ENCODE peak calls at places on chromosomes 12 and 14, in seven cellular contexts. L is stimulated activated naive CD4-positive, alpha-beta T cell; P is GM12865; J is breast epithelium; R is HEK293T; V is body of pancreas; Q is stimulated activated CD4-positive, alpha-beta T cell treated with anti-CD3 and anti-CD28 coated beads, Interleukin-4, amount 100 ng/mL, for 48 hours. N is an unnamed sample.

GRCh38 chr14:20306079-20306423 is 300 bp upstream of the TTC5 start:
- DNase-seq in V (no peak), J (no peak), P (no peak), Q (no peak), L (no peak), R (no peak), N (no peak)

GRCh38 chr12:19110541-19110940 is 19.0 kb upstream of the PLEKHA5 start:
- DNase-seq in V (no peak), R (no peak), Q (no peak), L (no peak), J (no peak), P (no peak), N (no peak)

GRCh38 chr14:79275367-79275655 is 936.0 kb downstream of the DIO2 start:
- DNase-seq in Q (no peak), J (no peak), V (no peak), P (no peak), R (no peak), L (no peak), N (no peak)

GRCh38 chr12:11656550-11656949 is 7.1 kb downstream of the ETV6 start:
- DNase-seq in L (no peak), P (no peak), Q (no peak), R (no peak), J (peak; percentile 76), V (no peak), N (no peak)

GRCh38 chr14:96055753-96056508 is 16.8 kb downstream of the C14orf132 start:
- DNase-seq in R (no peak), P (no peak), Q (no peak), J (no peak), L (no peak), V (no peak), N (no peak)

GRCh38 chr14:105165761-105166485 is 2.7 kb downstream of the JAG2 start:
- DNase-seq in J (no peak), L (no peak), Q (no peak), V (peak; percentile 56), R (no peak), P (no peak), N (no peak)

GRCh38 chr14:20435454-20436362 is at the start of gene KLHL33:
- DNase-seq in R (no peak), V (no peak), J (no peak), P (no peak), Q (no peak), L (no peak), N (no peak)

GRCh38 chr12:109715310-109716091 is 1.9 kb downstream of the FAM222A start:
- DNase-seq in Q (no peak), J (no peak), R (no peak), L (peak; percentile 34), V (peak; percentile 54), P (peak; percentile 22), N (peak; percentile 57)

GRCh38 chr12:100375023-100375737 is 18.3 kb downstream of the SLC17A8 start:
- DNase-seq in P (no peak), R (no peak), Q (no peak), J (no peak), V (peak; percentile 35), L (no peak), N (peak; percentile 6)

GRCh38 chr12:460301-461230 is 827 bp downstream of the B4GALNT3 start:
- DNase-seq in R (peak; percentile 42), Q (peak; percentile 16), V (peak; percentile 47), P (peak; percentile 41), J (no peak), L (peak; percentile 27), N (peak; percentile 63)

GRCh38 chr14:79051711-79052094 is 881.5 kb downstream of the NRXN3 start:
- DNase-seq in L (no peak), P (no peak), J (no peak), R (no peak), Q (no peak), V (no peak), N (no peak)

GRCh38 chr14:28375295-28375694 is 391.3 kb upstream of the FOXG1 start:
- DNase-seq in V (no peak), R (peak; percentile 16), L (no peak), J (no peak), Q (no peak), P (no peak), N (peak; percentile 3)

GRCh38 chr14:56813143-56813551 is 2.9 kb upstream of the OTX2 start:
- DNase-seq in J (no peak), P (no peak), Q (no peak), R (no peak), V (no peak), L (no peak), N (no peak)

GRCh38 chr12:115709410-115710065 is 568.0 kb downstream of the MED13L start:
- DNase-seq in R (no peak), P (no peak), V (peak; percentile 21), Q (no peak), J (no peak), L (no peak), N (no peak)

GRCh38 chr12:131049002-131049401 is 95.3 kb downstream of the ADGRD1 start:
- DNase-seq in Q (no peak), P (no peak), L (no peak), J (peak; percentile 45), R (no peak), V (no peak), N (no peak)

GRCh38 chr12:120132863-120133385 is 16.4 kb upstream of the RAB35 start:
- DNase-seq in L (no peak), P (peak; percentile 92), J (no peak), Q (no peak), V (no peak), R (no peak), N (no peak)

GRCh38 chr12:75750950-75751349 is 239.5 kb upstream of the KRR1 start:
- DNase-seq in Q (no peak), J (no peak), P (no peak), L (no peak), V (no peak), R (no peak), N (no peak)

GRCh38 chr12:107859367-107859766 is 84.9 kb downstream of the ASCL4 start:
- DNase-seq in Q (no peak), L (no peak), P (no peak), R (no peak), V (no peak), J (no peak), N (no peak)

GRCh38 chr12:78229491-78230209 is 399.0 kb downstream of the NAV3 start:
- DNase-seq in Q (no peak), R (peak; percentile 42), V (peak; percentile 17), L (no peak), J (no peak), P (peak; percentile 72), N (peak; percentile 72)

GRCh38 chr12:5083955-5084849 is 40.5 kb downstream of the KCNA5 start:
- DNase-seq in P (peak; percentile 67), V (peak; percentile 22), Q (peak; percentile 13), R (peak; percentile 64), J (no peak), L (no peak), N (peak; percentile 65)

GRCh38 chr12:102757874-102758244 is 159.2 kb downstream of the PAH start:
- DNase-seq in R (no peak), P (no peak), L (no peak), V (no peak), Q (no peak), J (no peak), N (no peak)

GRCh38 chr14:80047761-80048160 is 163.5 kb downstream of the DIO2 start:
- DNase-seq in L (no peak), J (no peak), V (no peak), R (no peak), Q (no peak), P (no peak), N (no peak)

GRCh38 chr14:23154876-23155587 is 28.4 kb downstream of the SLC7A8 start:
- DNase-seq in P (no peak), L (no peak), V (peak; percentile 90), Q (no peak), J (peak; percentile 68), R (no peak), N (no peak)

GRCh38 chr12:54039417-54040147 is 6.7 kb downstream of the HOXC5 start:
- DNase-seq in J (no peak), P (no peak), Q (no peak), R (no peak), L (no peak), V (no peak), N (no peak)

GRCh38 chr14:35416108-35416750 is 11.7 kb upstream of the NFKBIA start:
- DNase-seq in V (no peak), J (no peak), P (peak; percentile 89), R (no peak), Q (peak; percentile 73), L (peak; percentile 56), N (peak; percentile 13)